ENCODE peak calls at places on chromosome 20, in five cellular contexts. I, Q, S, R and K are unnamed samples.

GRCh38 chr20:50527068-50527605 is 17.0 kb downstream of the PTPN1 start:
- DNase-seq in R (no peak), Q (no peak), S (no peak), I (no peak), K (no peak)

GRCh38 chr20:48620486-48621255 is 207.1 kb downstream of the PREX1 start:
- DNase-seq in S (peak; percentile 89), I (peak; percentile 94), Q (peak; percentile 87), R (peak; percentile 93), K (peak; percentile 87)

GRCh38 chr20:1800180-1800579 is 95.0 kb upstream of the SIRPA start:
- DNase-seq in I (no peak), S (no peak), R (no peak), Q (no peak), K (no peak)

GRCh38 chr20:45372241-45372640 is 5.9 kb downstream of the TP53TG5 start:
- DNase-seq in Q (no peak), S (no peak), R (no peak), I (no peak), K (no peak)

GRCh38 chr20:55446301-55446700 is 559.0 kb downstream of the CBLN4 start:
- DNase-seq in S (no peak), R (no peak), I (no peak), Q (no peak), K (no peak)

GRCh38 chr20:15556869-15557268 is 1016.4 kb downstream of the KIF16B start:
- DNase-seq in I (no peak), S (no peak), Q (no peak), R (no peak), K (no peak)

GRCh38 chr20:48971956-48972355 is 50.4 kb downstream of the ARFGEF2 start:
- DNase-seq in I (no peak), Q (no peak), S (no peak), R (no peak), K (no peak)

GRCh38 chr20:62040381-62040922 is 25.2 kb downstream of the TAF4 start:
- DNase-seq in S (no peak), I (no peak), R (no peak), Q (no peak), K (no peak)

GRCh38 chr20:53141651-53142050 is 169.5 kb downstream of the TSHZ2 start:
- DNase-seq in Q (no peak), R (no peak), S (no peak), I (no peak), K (no peak)

GRCh38 chr20:43665466-43666176 is 1.3 kb upstream of the MYBL2 start:
- DNase-seq in S (no peak), Q (no peak), I (no peak), R (no peak), K (no peak)

GRCh38 chr20:1832634-1833033 is 62.6 kb upstream of the SIRPA start:
- DNase-seq in S (no peak), Q (no peak), I (no peak), R (no peak), K (no peak)

GRCh38 chr20:57655812-57656161 is 35.6 kb upstream of the ZBP1 start:
- DNase-seq in S (no peak), I (peak; percentile 16), R (no peak), Q (no peak), K (no peak)

GRCh38 chr20:60977896-60978295 is 274.2 kb upstream of the CDH4 start:
- DNase-seq in R (no peak), S (no peak), I (no peak), Q (no peak), K (no peak)

GRCh38 chr20:38369387-38369786 is 23.1 kb downstream of the LBP start:
- DNase-seq in Q (no peak), I (no peak), S (no peak), R (no peak), K (peak; percentile 41)

GRCh38 chr20:10671221-10671849 is 2.5 kb downstream of the JAG1 start:
- DNase-seq in S (peak; percentile 86), I (peak; percentile 88), R (peak; percentile 44), Q (peak; percentile 85), K (peak; percentile 83)

GRCh38 chr20:51420111-51420510 is 122.4 kb downstream of the NFATC2 start:
- DNase-seq in Q (no peak), S (no peak), I (no peak), R (no peak), K (no peak)

GRCh38 chr20:33442136-33443005 is 1.2 kb downstream of the SNTA1 start:
- DNase-seq in R (no peak), I (peak; percentile 47), Q (no peak), S (no peak), K (no peak)

GRCh38 chr20:33443006-33443511 is 504 bp downstream of the SNTA1 start:
- DNase-seq in S (no peak), I (peak; percentile 88), Q (no peak), R (no peak), K (no peak)

GRCh38 chr20:33445881-33446615 is 2.5 kb upstream of the SNTA1 start:
- DNase-seq in S (no peak), Q (no peak), I (no peak), R (no peak), K (no peak)

GRCh38 chr20:33443512-33444239 is at the start of gene SNTA1:
- DNase-seq in I (peak; percentile 99), S (peak; percentile 98), Q (peak; percentile 93), R (peak; percentile 95), K (peak; percentile 97)

DNA sequence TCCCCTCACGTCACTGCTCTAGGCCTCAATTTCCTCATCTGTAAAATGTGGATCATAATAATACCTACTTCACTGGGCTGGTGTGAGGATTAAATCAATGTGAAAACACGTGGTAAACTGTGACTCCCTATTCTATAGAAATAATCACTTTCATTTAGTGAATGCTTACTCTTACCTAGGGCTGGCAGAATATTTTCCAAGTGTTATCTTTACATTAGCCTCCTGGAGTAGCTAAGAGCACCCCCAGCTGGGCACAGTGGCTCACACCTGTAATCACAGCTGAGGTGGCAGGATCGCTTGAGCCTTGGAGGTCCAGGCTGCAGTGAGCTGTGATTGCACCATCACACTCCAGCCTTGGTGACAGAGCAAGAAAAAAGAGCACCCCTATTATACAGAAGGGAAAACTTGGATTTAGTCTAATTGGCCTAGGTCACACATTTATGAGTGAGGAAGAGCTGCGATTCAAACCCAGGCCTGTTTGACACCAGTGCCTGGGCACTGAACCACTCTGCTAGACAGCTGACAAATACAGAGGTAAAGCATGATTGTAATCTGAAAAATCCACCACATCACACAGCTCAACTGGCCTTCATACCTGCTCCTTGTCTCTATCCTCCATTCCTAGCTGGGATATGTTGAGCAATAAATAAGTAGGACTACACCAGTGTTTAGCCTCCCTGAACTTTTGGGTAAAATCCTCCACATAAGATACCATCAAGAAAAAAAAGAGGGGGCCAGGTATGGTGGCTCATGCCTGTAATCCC is 1.4 kb upstream of the SNTA1 start:
- DNase-seq in S (no peak), I (no peak), R (no peak), Q (no peak), K (no peak)
- TF ChIP-seq CTCF in S (no peak), I (no peak), R (no peak), Q (peak; percentile 55), K (peak; percentile 29)

GRCh38 chr20:59515013-59515905 is 89.1 kb upstream of the PHACTR3 start:
- DNase-seq in Q (peak; percentile 73), S (peak; percentile 70), R (peak; percentile 92), I (peak; percentile 87), K (no peak)

GRCh38 chr20:59514554-59514953 is 89.8 kb upstream of the PHACTR3 start:
- DNase-seq in I (no peak), S (no peak), R (no peak), Q (no peak), K (no peak)

GRCh38 chr20:59518881-59519706 is 85.2 kb upstream of the PHACTR3 start:
- DNase-seq in R (no peak), S (no peak), I (no peak), Q (no peak), K (peak; percentile 80)

GRCh38 chr20:59519707-59520014 is 84.7 kb upstream of the PHACTR3 start:
- DNase-seq in S (no peak), Q (no peak), I (no peak), R (no peak), K (no peak)

GRCh38 chr20:59515906-59516209 is 88.5 kb upstream of the PHACTR3 start:
- DNase-seq in S (no peak), Q (no peak), R (no peak), I (no peak), K (no peak)
- TF ChIP-seq CTCF in S (no peak), Q (no peak), R (no peak), I (no peak), K (no peak)

GRCh38 chr20:34072778-34073177 is 39.3 kb downstream of the EIF2S2 start:
- DNase-seq in S (no peak), Q (no peak), R (no peak), I (no peak), K (no peak)

GRCh38 chr20:34069341-34070078 is 42.5 kb downstream of the EIF2S2 start:
- DNase-seq in I (peak; percentile 72), S (peak; percentile 64), R (peak; percentile 79), Q (peak; percentile 75), K (peak; percentile 72)

GRCh38 chr20:34068001-34068400 is 44.0 kb downstream of the EIF2S2 start:
- DNase-seq in S (no peak), Q (no peak), I (no peak), R (no peak), K (no peak)

GRCh38 chr20:34072076-34072475 is 40.0 kb downstream of the EIF2S2 start:
- DNase-seq in Q (no peak), S (no peak), I (no peak), R (no peak), K (no peak)

DNA sequence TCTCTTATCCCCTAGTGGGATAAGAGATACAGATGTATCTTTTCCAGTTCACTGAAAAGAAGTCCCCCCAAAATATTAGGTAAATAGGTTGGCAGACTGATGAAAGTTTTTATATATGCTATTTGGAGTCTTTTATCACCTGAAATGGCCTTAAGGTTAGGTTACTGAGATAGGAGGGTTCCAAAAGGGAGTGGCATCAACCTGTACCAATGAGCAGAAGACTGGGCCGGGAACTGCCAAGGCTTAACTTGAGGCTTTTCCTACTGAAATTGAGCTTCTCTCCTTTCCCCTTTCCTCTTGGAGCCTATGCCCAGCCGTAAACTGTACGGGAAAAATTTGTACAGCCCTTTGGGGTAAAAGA is 42.0 kb downstream of the EIF2S2 start:
- DNase-seq in Q (no peak), S (no peak), R (no peak), I (no peak), K (no peak)
- TF ChIP-seq CTCF in Q (no peak), S (no peak), R (peak; percentile 6), I (no peak), K (no peak)

GRCh38 chr20:7936735-7937078 is 3.6 kb downstream of the HAO1 start:
- DNase-seq in I (no peak), Q (no peak), R (no peak), S (no peak), K (no peak)
- TF ChIP-seq CTCF in I (peak; percentile 1), Q (no peak), R (no peak), S (no peak), K (no peak)

GRCh38 chr20:64067733-64068307 is 4.8 kb downstream of the TCEA2 start:
- DNase-seq in I (no peak), S (no peak), Q (no peak), R (no peak), K (no peak)
- TF ChIP-seq CTCF in I (no peak), S (no peak), Q (no peak), R (no peak), K (no peak)

GRCh38 chr20:63706852-63707557 is 771 bp downstream of the ARFRP1 start:
- DNase-seq in I (peak; percentile 82), R (no peak), S (peak; percentile 70), Q (peak; percentile 49), K (peak; percentile 80)
- TF ChIP-seq CTCF in I (no peak), R (peak; percentile 51), S (peak; percentile 16), Q (peak; percentile 37), K (peak; percentile 62)